ENCODE peak calls at places on chromosomes 3 and 15, in six cellular contexts. Z is cardiac fibroblast; R is AML-193; H is activated CD4-positive, alpha-beta T cell treated with anti-CD3 and anti-CD28 coated beads for 4 hours; Q is AG08396; N is foreskin fibroblast. A is an unnamed sample.
A peak's percentile ranks its signal among the peaks of the same experiment; 100 is the strongest.

GRCh38 chr3:31421280-31422048 is 111.3 kb upstream of the STT3B start:
- DNase-seq in Z (no peak), R (no peak), H (no peak), Q (no peak), N (no peak), A (no peak)

GRCh38 chr3:154886437-154886836 is 193.7 kb upstream of the MME start:
- DNase-seq in Z (peak; percentile 92), R (no peak), H (no peak), Q (peak; percentile 81), N (peak; percentile 97), A (peak; percentile 100)

GRCh38 chr15:61367953-61368352 is 138.9 kb upstream of the RORA start:
- DNase-seq in Z (no peak), R (no peak), H (no peak), Q (no peak), N (no peak), A (no peak)

GRCh38 chr3:99901200-99901926 is 83.7 kb downstream of the CMSS1 start:
- DNase-seq in Z (peak; percentile 87), R (peak; percentile 21), H (no peak), Q (no peak), N (peak; percentile 81), A (no peak)

GRCh38 chr3:53161820-53162671 is 1.0 kb downstream of the PRKCD start:
- DNase-seq in Z (peak; percentile 13), R (peak; percentile 39), H (peak; percentile 71), Q (no peak), N (no peak), A (no peak)

GRCh38 chr3:149581681-149582349 is 76.0 kb downstream of the WWTR1 start:
- DNase-seq in Z (peak; percentile 77), R (no peak), H (no peak), Q (peak; percentile 58), N (peak; percentile 91), A (peak; percentile 76)

GRCh38 chr15:29039466-29040366 is 153.9 kb downstream of the APBA2 start:
- DNase-seq in Z (no peak), R (no peak), H (no peak), Q (no peak), N (no peak), A (no peak)

GRCh38 chr3:101119535-101119934 is 126.3 kb upstream of the ABI3BP start:
- DNase-seq in Z (peak; percentile 68), R (no peak), H (no peak), Q (no peak), N (peak; percentile 48), A (peak; percentile 62)

GRCh38 chr3:183688869-183689268 is 8.7 kb upstream of the YEATS2 start:
- DNase-seq in Z (peak; percentile 28), R (no peak), H (no peak), Q (no peak), N (no peak), A (no peak)

GRCh38 chr3:139225551-139225950 is 118.3 kb upstream of the MRPS22 start:
- DNase-seq in Z (no peak), R (no peak), H (no peak), Q (no peak), N (peak; percentile 52), A (no peak)

GRCh38 chr15:28885630-28886430 is at the start of gene APBA2:
- DNase-seq in Z (peak; percentile 52), R (no peak), H (peak; percentile 48), Q (peak; percentile 73), N (no peak), A (no peak)

GRCh38 chr15:100206643-100207042 is 135.1 kb downstream of the ADAMTS17 start:
- DNase-seq in Z (no peak), R (no peak), H (no peak), Q (no peak), N (no peak), A (no peak)

GRCh38 chr3:101216710-101217457 is 103.5 kb downstream of the IMPG2 start:
- DNase-seq in Z (peak; percentile 45), R (no peak), H (no peak), Q (peak; percentile 38), N (peak; percentile 71), A (peak; percentile 32)

GRCh38 chr15:68256675-68257450 is 20.7 kb upstream of the FEM1B start:
- DNase-seq in Z (peak; percentile 96), R (no peak), H (peak; percentile 58), Q (peak; percentile 69), N (peak; percentile 93), A (peak; percentile 76)

GRCh38 chr3:11721114-11721440 is 77.4 kb upstream of the VGLL4 start:
- DNase-seq in Z (no peak), R (no peak), H (no peak), Q (no peak), N (no peak), A (no peak)

GRCh38 chr3:130857336-130858026 is 36.4 kb upstream of the ATP2C1 start:
- DNase-seq in Z (no peak), R (peak; percentile 74), H (no peak), Q (no peak), N (no peak), A (no peak)

GRCh38 chr3:178707632-178708031 is 171.4 kb downstream of the KCNMB2 start:
- DNase-seq in Z (no peak), R (no peak), H (no peak), Q (no peak), N (no peak), A (no peak)

GRCh38 chr3:83011471-83011870 is 1250.0 kb upstream of the GBE1 start:
- DNase-seq in Z (no peak), R (no peak), H (no peak), Q (no peak), N (no peak), A (no peak)

GRCh38 chr3:134892317-134892716 is 97.3 kb downstream of the EPHB1 start:
- DNase-seq in Z (no peak), R (no peak), H (no peak), Q (no peak), N (no peak), A (no peak)

GRCh38 chr3:144229237-144229830 is 257.7 kb downstream of the DIPK2A start:
- DNase-seq in Z (peak; percentile 27), R (no peak), H (no peak), Q (no peak), N (no peak), A (no peak)

GRCh38 chr3:14842277-14842676 is 23.5 kb downstream of the FGD5 start:
- DNase-seq in Z (no peak), R (no peak), H (no peak), Q (no peak), N (no peak), A (no peak)

GRCh38 chr3:133038731-133039398 is 674 bp downstream of the TMEM108 start:
- DNase-seq in Z (peak; percentile 5), R (no peak), H (no peak), Q (peak; percentile 52), N (no peak), A (no peak)

GRCh38 chr3:22189616-22190015 is 438.6 kb upstream of the ZNF385D start:
- DNase-seq in Z (no peak), R (no peak), H (no peak), Q (no peak), N (no peak), A (no peak)

GRCh38 chr3:43379343-43379742 is 93.0 kb downstream of the SNRK start:
- DNase-seq in Z (peak; percentile 72), R (no peak), H (no peak), Q (peak; percentile 46), N (peak; percentile 66), A (peak; percentile 24)

GRCh38 chr3:177609613-177610012 is 412.3 kb upstream of the TBL1XR1 start:
- DNase-seq in Z (no peak), R (no peak), H (no peak), Q (no peak), N (no peak), A (no peak)

GRCh38 chr3:173396191-173397041 is 1.1 kb upstream of the NLGN1 start:
- DNase-seq in Z (peak; percentile 5), R (no peak), H (no peak), Q (peak; percentile 12), N (peak; percentile 9), A (no peak)

GRCh38 chr3:107524214-107525100 is 1.7 kb downstream of the BBX start:
- DNase-seq in Z (peak; percentile 61), R (peak; percentile 36), H (peak; percentile 47), Q (peak; percentile 52), N (peak; percentile 45), A (no peak)

GRCh38 chr15:67784057-67784781 is 41.1 kb upstream of the SKOR1 start:
- DNase-seq in Z (no peak), R (peak; percentile 60), H (no peak), Q (no peak), N (no peak), A (no peak)

GRCh38 chr3:141181191-141181590 is 50.4 kb upstream of the PXYLP1 start:
- DNase-seq in Z (no peak), R (no peak), H (no peak), Q (no peak), N (no peak), A (no peak)